ENCODE peak calls at places on chromosomes 2 and 18, in seven cellular contexts. One of them, this sample, is unnamed. For H3K27me3, the result is how much of the 10 kb centered on the place peaks cover.

GRCh38 chr2:123695449-123695848 is 329.6 kb upstream of the CNTNAP5 start:
- DNase-seq in hepatocyte: peak
- DNase-seq in cardiac muscle cell: peak
- DNase-seq in right lobe of liver: no peak
- DNase-seq in upper lobe of left lung: no peak
- DNase-seq in spleen: no peak
- DNase-seq in prostate gland: no peak
- DNase-seq in this sample: no peak

GRCh38 chr2:176134978-176135575 is 5.6 kb downstream of the HOXD8 start:
- DNase-seq in hepatocyte: no peak
- DNase-seq in cardiac muscle cell: no peak
- DNase-seq in right lobe of liver: no peak
- DNase-seq in upper lobe of left lung: no peak
- DNase-seq in spleen: no peak
- DNase-seq in prostate gland: no peak
- DNase-seq in this sample: no peak

GRCh38 chr2:70561893-70562292 is 8.3 kb upstream of the TGFA start:
- DNase-seq in hepatocyte: no peak
- DNase-seq in cardiac muscle cell: no peak
- DNase-seq in right lobe of liver: no peak
- DNase-seq in upper lobe of left lung: no peak
- DNase-seq in spleen: no peak
- DNase-seq in prostate gland: no peak
- DNase-seq in this sample: no peak

GRCh38 chr2:157336137-157336721 is 10.6 kb upstream of the ERMN start:
- DNase-seq in hepatocyte: peak
- DNase-seq in cardiac muscle cell: peak
- DNase-seq in right lobe of liver: no peak
- DNase-seq in upper lobe of left lung: peak
- DNase-seq in spleen: no peak
- DNase-seq in prostate gland: peak
- DNase-seq in this sample: no peak

GRCh38 chr2:170771049-170771937 is 1.1 kb downstream of the ERICH2 start:
- DNase-seq in hepatocyte: no peak
- DNase-seq in cardiac muscle cell: peak
- DNase-seq in right lobe of liver: no peak
- DNase-seq in upper lobe of left lung: peak
- DNase-seq in spleen: peak
- DNase-seq in prostate gland: no peak
- DNase-seq in this sample: no peak

GRCh38 chr2:237867465-237867864 is 8.0 kb downstream of the RAMP1 start:
- DNase-seq in hepatocyte: peak
- DNase-seq in cardiac muscle cell: no peak
- DNase-seq in right lobe of liver: no peak
- DNase-seq in upper lobe of left lung: no peak
- DNase-seq in spleen: peak
- DNase-seq in prostate gland: no peak
- DNase-seq in this sample: no peak

GRCh38 chr2:208142925-208143799 is 2.8 kb downstream of the CRYGB start:
- DNase-seq in hepatocyte: no peak
- DNase-seq in cardiac muscle cell: no peak
- DNase-seq in right lobe of liver: no peak
- DNase-seq in upper lobe of left lung: no peak
- DNase-seq in spleen: no peak
- DNase-seq in prostate gland: no peak
- DNase-seq in this sample: no peak

GRCh38 chr2:215283221-215283620 is 28.6 kb upstream of the ATIC start:
- DNase-seq in hepatocyte: no peak
- DNase-seq in cardiac muscle cell: no peak
- DNase-seq in right lobe of liver: no peak
- DNase-seq in upper lobe of left lung: no peak
- DNase-seq in spleen: no peak
- DNase-seq in prostate gland: no peak
- DNase-seq in this sample: no peak

GRCh38 chr2:151946856-151947523 is 118.8 kb upstream of the ARL5A start:
- DNase-seq in hepatocyte: peak
- DNase-seq in cardiac muscle cell: peak
- DNase-seq in right lobe of liver: no peak
- DNase-seq in upper lobe of left lung: peak
- DNase-seq in spleen: no peak
- DNase-seq in prostate gland: peak
- DNase-seq in this sample: no peak

GRCh38 chr2:120935339-120936313 is 200.0 kb downstream of the GLI2 start:
- DNase-seq in hepatocyte: peak
- DNase-seq in cardiac muscle cell: peak
- DNase-seq in right lobe of liver: no peak
- DNase-seq in upper lobe of left lung: no peak
- DNase-seq in spleen: no peak
- DNase-seq in prostate gland: peak
- DNase-seq in this sample: peak

GRCh38 chr2:120934221-120934639 is 198.6 kb downstream of the GLI2 start:
- DNase-seq in hepatocyte: no peak
- DNase-seq in cardiac muscle cell: no peak
- DNase-seq in right lobe of liver: no peak
- DNase-seq in upper lobe of left lung: no peak
- DNase-seq in spleen: no peak
- DNase-seq in prostate gland: no peak
- DNase-seq in this sample: no peak

GRCh38 chr2:120933693-120934092 is 198.0 kb downstream of the GLI2 start:
- DNase-seq in hepatocyte: no peak
- DNase-seq in cardiac muscle cell: no peak
- DNase-seq in right lobe of liver: no peak
- DNase-seq in upper lobe of left lung: no peak
- DNase-seq in spleen: no peak
- DNase-seq in prostate gland: no peak
- DNase-seq in this sample: no peak

GRCh38 chr2:120936476-120937334 is 201.0 kb downstream of the GLI2 start:
- DNase-seq in hepatocyte: no peak
- DNase-seq in cardiac muscle cell: no peak
- DNase-seq in right lobe of liver: no peak
- DNase-seq in upper lobe of left lung: no peak
- DNase-seq in spleen: no peak
- DNase-seq in prostate gland: no peak
- DNase-seq in this sample: peak

DNA sequence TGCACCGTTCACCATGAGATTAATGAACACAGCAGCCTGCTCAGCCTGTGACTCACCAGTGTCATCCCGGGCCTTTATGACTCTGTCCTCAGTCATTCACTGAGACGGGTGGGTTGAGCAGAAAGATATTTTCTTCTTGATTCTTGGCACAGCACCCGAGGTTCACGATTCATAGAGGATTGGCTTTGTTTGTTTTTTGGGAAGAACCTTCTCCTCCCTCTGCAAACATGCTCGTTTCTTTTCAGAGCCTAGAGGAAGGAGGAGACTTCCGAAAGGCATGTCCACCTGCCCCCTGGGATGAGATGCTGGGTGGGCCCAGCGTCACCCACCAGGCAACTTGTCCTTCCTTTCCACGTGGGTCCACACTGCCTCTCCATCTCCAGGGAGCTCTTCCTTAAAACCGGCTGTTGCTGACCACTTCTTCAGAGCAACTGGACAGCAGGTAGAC is 199.2 kb downstream of the GLI2 start:
- DNase-seq in hepatocyte: peak
- DNase-seq in cardiac muscle cell: peak
- DNase-seq in right lobe of liver: no peak
- DNase-seq in upper lobe of left lung: no peak
- DNase-seq in spleen: no peak
- DNase-seq in prostate gland: peak
- DNase-seq in this sample: peak
- H3K4me3 ChIP-seq in hepatocyte: no peak
- H3K4me3 ChIP-seq in cardiac muscle cell: no peak
- H3K4me3 ChIP-seq in right lobe of liver: no peak
- H3K4me3 ChIP-seq in upper lobe of left lung: no peak
- H3K4me3 ChIP-seq in spleen: no peak
- H3K4me3 ChIP-seq in prostate gland: no peak
- H3K4me3 ChIP-seq in this sample: no peak

GRCh38 chr2:239836021-239836765 is 188.9 kb downstream of the NDUFA10 start:
- DNase-seq in hepatocyte: no peak
- DNase-seq in cardiac muscle cell: no peak
- DNase-seq in right lobe of liver: no peak
- DNase-seq in upper lobe of left lung: no peak
- DNase-seq in spleen: peak
- DNase-seq in prostate gland: peak
- DNase-seq in this sample: no peak
- H3K27me3 ChIP-seq in hepatocyte: under half
- H3K27me3 ChIP-seq in cardiac muscle cell: under half
- H3K27me3 ChIP-seq in right lobe of liver: under half
- H3K27me3 ChIP-seq in upper lobe of left lung: under half
- H3K27me3 ChIP-seq in spleen: under half
- H3K27me3 ChIP-seq in prostate gland: under half
- H3K27me3 ChIP-seq in this sample: under half

DNA sequence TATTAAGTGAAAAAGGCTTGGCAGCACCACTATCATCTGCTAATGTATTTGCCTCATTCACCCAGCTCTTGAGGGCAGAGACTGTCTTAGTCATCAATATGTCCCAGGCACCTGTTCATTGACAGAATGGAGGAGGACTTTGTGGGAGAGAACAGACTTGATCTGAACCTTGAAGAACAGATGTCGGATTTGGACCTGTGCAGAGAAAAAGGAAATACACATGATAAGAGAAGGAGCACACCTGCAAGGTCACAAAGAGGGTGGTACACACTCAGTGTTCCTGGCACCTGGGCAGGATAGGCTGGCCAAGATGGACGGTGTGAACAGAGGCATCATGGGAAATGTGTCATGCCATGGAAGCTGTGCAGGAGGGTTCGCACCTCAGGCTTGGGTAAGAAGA is 7.4 kb upstream of the MGAT4A start:
- DNase-seq in hepatocyte: no peak
- DNase-seq in cardiac muscle cell: no peak
- DNase-seq in right lobe of liver: no peak
- DNase-seq in upper lobe of left lung: no peak
- DNase-seq in spleen: no peak
- DNase-seq in prostate gland: no peak
- DNase-seq in this sample: no peak
- TF ChIP-seq CTCF in hepatocyte: no peak
- TF ChIP-seq CTCF in cardiac muscle cell: no peak
- TF ChIP-seq CTCF in right lobe of liver: no peak
- TF ChIP-seq CTCF in upper lobe of left lung: no peak
- TF ChIP-seq CTCF in spleen: no peak
- TF ChIP-seq CTCF in prostate gland: no peak
- TF ChIP-seq CTCF in this sample: no peak

DNA sequence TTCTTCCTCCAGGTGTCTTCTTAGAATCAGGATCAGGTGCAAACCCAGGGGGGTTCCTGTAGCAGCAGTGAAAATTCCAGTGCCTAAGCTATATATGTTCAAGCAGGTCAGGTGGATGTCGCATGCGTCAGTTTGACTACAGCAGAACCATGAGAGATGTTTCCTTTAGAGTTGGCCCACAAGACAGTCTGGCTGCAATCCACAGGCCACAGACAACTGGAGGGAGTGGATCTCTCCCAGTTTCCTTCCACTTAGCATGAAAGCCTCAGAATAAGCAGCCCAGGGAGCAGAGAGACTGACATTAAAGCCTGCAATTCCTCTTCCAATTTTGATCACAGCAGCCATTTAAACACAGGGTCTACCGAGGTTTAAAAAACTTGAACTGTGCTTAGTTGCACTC is 1.1 kb upstream of the KCNE4 start:
- DNase-seq in hepatocyte: no peak
- DNase-seq in cardiac muscle cell: peak
- DNase-seq in right lobe of liver: no peak
- DNase-seq in upper lobe of left lung: no peak
- DNase-seq in spleen: no peak
- DNase-seq in prostate gland: no peak
- DNase-seq in this sample: no peak
- H3K4me3 ChIP-seq in hepatocyte: no peak
- H3K4me3 ChIP-seq in cardiac muscle cell: no peak
- H3K4me3 ChIP-seq in right lobe of liver: no peak
- H3K4me3 ChIP-seq in upper lobe of left lung: no peak
- H3K4me3 ChIP-seq in spleen: no peak
- H3K4me3 ChIP-seq in prostate gland: no peak
- H3K4me3 ChIP-seq in this sample: no peak

GRCh38 chr18:24553886-24554285 is 93.4 kb downstream of the HRH4 start:
- DNase-seq in hepatocyte: no peak
- DNase-seq in cardiac muscle cell: no peak
- DNase-seq in right lobe of liver: no peak
- DNase-seq in upper lobe of left lung: no peak
- DNase-seq in spleen: no peak
- DNase-seq in prostate gland: no peak
- DNase-seq in this sample: no peak
- H3K27me3 ChIP-seq in hepatocyte: under half
- H3K27me3 ChIP-seq in cardiac muscle cell: under half
- H3K27me3 ChIP-seq in right lobe of liver: under half
- H3K27me3 ChIP-seq in upper lobe of left lung: under half
- H3K27me3 ChIP-seq in spleen: under half
- H3K27me3 ChIP-seq in prostate gland: under half
- H3K27me3 ChIP-seq in this sample: under half

DNA sequence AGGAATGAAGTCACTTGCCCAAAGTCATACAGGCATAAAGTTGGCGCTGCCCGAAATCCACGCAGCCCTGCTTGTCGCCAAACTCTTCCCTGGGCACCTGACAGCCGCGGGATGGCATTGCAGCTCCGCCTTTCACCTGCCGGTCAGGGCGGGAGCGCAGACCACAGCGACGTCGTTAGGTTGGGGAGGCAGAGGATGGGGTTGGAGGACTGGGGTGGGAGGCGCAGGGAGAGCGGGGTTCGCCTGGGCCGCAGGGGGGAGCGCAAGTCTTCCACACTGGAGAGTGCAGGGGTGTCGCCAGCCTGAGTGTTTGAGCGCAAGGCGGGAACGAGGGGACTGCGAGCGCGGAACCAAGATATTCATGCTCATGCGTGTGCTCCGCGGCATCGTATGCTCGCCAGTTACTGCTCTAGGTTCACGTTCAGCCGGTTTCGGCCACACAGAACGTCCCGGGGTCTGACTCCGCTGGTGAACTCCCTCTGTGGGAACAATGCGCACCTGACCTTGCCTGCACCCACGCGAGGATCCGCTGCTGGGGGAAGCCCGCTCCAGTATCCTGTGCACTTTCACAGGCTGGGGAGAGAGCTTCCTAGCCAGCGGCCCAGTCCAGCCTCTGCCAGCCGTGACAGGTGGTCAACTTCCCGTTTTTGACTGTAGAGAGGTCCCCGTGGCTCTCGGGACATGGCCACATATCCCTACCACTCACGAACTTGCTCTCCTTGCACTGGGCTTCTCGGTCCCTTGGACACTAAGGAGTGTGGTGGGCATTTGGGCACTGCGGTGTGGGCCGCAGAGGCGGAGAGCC is 767 bp upstream of the NPPC start:
- DNase-seq in hepatocyte: no peak
- DNase-seq in cardiac muscle cell: peak
- DNase-seq in right lobe of liver: no peak
- DNase-seq in upper lobe of left lung: no peak
- DNase-seq in spleen: peak
- DNase-seq in prostate gland: peak
- DNase-seq in this sample: no peak
- TF ChIP-seq CTCF in hepatocyte: peak
- TF ChIP-seq CTCF in cardiac muscle cell: no peak
- TF ChIP-seq CTCF in right lobe of liver: no peak
- TF ChIP-seq CTCF in upper lobe of left lung: no peak
- TF ChIP-seq CTCF in spleen: no peak
- TF ChIP-seq CTCF in prostate gland: no peak
- TF ChIP-seq CTCF in this sample: no peak

DNA sequence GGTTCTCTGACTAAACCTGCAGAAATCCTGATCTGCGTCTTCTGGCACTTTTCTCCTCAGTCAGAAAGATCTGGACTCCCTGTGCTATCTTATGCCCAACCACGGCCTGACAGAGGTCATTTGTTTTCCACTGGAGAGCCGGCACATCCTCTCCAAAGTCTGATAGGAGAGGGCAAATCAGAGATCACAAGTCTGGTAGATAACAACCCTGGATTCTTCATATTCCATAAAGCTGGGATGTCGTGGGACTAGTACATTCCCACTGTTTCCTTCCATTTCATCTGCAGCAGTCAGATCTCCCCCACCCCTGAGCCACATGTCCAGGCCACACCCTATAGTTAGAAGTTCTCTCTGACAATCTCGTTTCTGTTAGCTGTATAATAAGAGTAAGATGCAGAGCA is 157.0 kb downstream of the MGAT5 start:
- DNase-seq in hepatocyte: no peak
- DNase-seq in cardiac muscle cell: peak
- DNase-seq in right lobe of liver: no peak
- DNase-seq in upper lobe of left lung: no peak
- DNase-seq in spleen: no peak
- DNase-seq in prostate gland: no peak
- DNase-seq in this sample: no peak
- H3K4me3 ChIP-seq in hepatocyte: no peak
- H3K4me3 ChIP-seq in cardiac muscle cell: no peak
- H3K4me3 ChIP-seq in right lobe of liver: no peak
- H3K4me3 ChIP-seq in upper lobe of left lung: no peak
- H3K4me3 ChIP-seq in spleen: no peak
- H3K4me3 ChIP-seq in prostate gland: no peak
- H3K4me3 ChIP-seq in this sample: no peak